ENCODE peak calls at places on chromosomes 6 and 20, in eight cellular contexts. S is iris pigment epithelial cell, M is brain microvascular endothelial cell, I is left ventricle myocardium inferior, Q is T-cell, T is progenitor cell of endocrine pancreas, F is NB4, U is mesenteric fat pad. X is an unnamed sample.

GRCh38 chr6:137286926-137287325 is 67.7 kb upstream of the IFNGR1 start:
- DNase-seq in S (peak), M (no peak), I (no peak), Q (no peak), T (no peak), F (peak), U (no peak), X (no peak)

GRCh38 chr20:50913976-50914375 is 17.3 kb downstream of the ADNP start:
- DNase-seq in S (peak), M (peak), I (no peak), Q (no peak), T (no peak), F (peak), U (no peak), X (no peak)

GRCh38 chr6:21360353-21360752 is 233.2 kb upstream of the SOX4 start:
- DNase-seq in S (no peak), M (peak), I (no peak), Q (no peak), T (no peak), F (peak), U (no peak), X (no peak)

GRCh38 chr6:163290545-163291274 is 123.8 kb upstream of the QKI start:
- DNase-seq in S (no peak), M (no peak), I (no peak), Q (no peak), T (no peak), F (no peak), U (no peak), X (no peak)

GRCh38 chr6:74870403-74870802 is 335.4 kb downstream of the COL12A1 start:
- DNase-seq in S (no peak), M (peak), I (no peak), Q (no peak), T (no peak), F (peak), U (no peak), X (no peak)

GRCh38 chr6:163260911-163261310 is 153.6 kb upstream of the QKI start:
- DNase-seq in S (no peak), M (no peak), I (no peak), Q (no peak), T (no peak), F (no peak), U (no peak), X (no peak)

GRCh38 chr6:127459231-127459641 is at the start of gene KIAA0408:
- DNase-seq in S (peak), M (peak), I (peak), Q (no peak), T (no peak), F (peak), U (no peak), X (peak)

GRCh38 chr20:10239954-10240353 is 21.3 kb downstream of the SNAP25 start:
- DNase-seq in S (peak), M (no peak), I (no peak), Q (no peak), T (no peak), F (no peak), U (no peak), X (no peak)

GRCh38 chr6:70860044-70860443 is 96.8 kb downstream of the B3GAT2 start:
- DNase-seq in S (peak), M (no peak), I (no peak), Q (no peak), T (no peak), F (no peak), U (no peak), X (no peak)

GRCh38 chr6:10759312-10759839 is 11.8 kb downstream of the TMEM14B start:
- DNase-seq in S (peak), M (peak), I (no peak), Q (no peak), T (no peak), F (peak), U (no peak), X (no peak)

GRCh38 chr6:24861934-24862333 is 63.2 kb upstream of the ARMH2 start:
- DNase-seq in S (no peak), M (no peak), I (no peak), Q (no peak), T (no peak), F (peak), U (no peak), X (no peak)

GRCh38 chr6:49499121-49499520 is 602 bp upstream of the GLYATL3 start:
- DNase-seq in S (no peak), M (no peak), I (no peak), Q (no peak), T (no peak), F (peak), U (no peak), X (no peak)

GRCh38 chr20:61185841-61186601 is 66.0 kb upstream of the CDH4 start:
- DNase-seq in S (peak), M (peak), I (no peak), Q (no peak), T (no peak), F (peak), U (no peak), X (no peak)

GRCh38 chr6:16149305-16149704 is 20.4 kb downstream of the MYLIP start:
- DNase-seq in S (no peak), M (no peak), I (no peak), Q (no peak), T (no peak), F (no peak), U (no peak), X (no peak)

GRCh38 chr20:50645253-50646068 is 45.9 kb downstream of the RIPOR3 start:
- DNase-seq in S (peak), M (peak), I (peak), Q (no peak), T (peak), F (peak), U (no peak), X (peak)

GRCh38 chr6:22613695-22614094 is 44.3 kb downstream of the HDGFL1 start:
- DNase-seq in S (peak), M (peak), I (no peak), Q (no peak), T (no peak), F (no peak), U (no peak), X (no peak)

GRCh38 chr6:42316981-42317380 is 99.3 kb upstream of the MRPS10 start:
- DNase-seq in S (no peak), M (no peak), I (no peak), Q (no peak), T (no peak), F (peak), U (no peak), X (no peak)

GRCh38 chr6:19301980-19302379 is 535.2 kb upstream of the ID4 start:
- DNase-seq in S (peak), M (peak), I (no peak), Q (no peak), T (no peak), F (no peak), U (no peak), X (no peak)

GRCh38 chr6:28395918-28396317 is 3.6 kb downstream of the ZSCAN12 start:
- DNase-seq in S (no peak), M (no peak), I (no peak), Q (no peak), T (no peak), F (no peak), U (no peak), X (no peak)

GRCh38 chr20:61328906-61329558 is 77.0 kb downstream of the CDH4 start:
- DNase-seq in S (peak), M (no peak), I (no peak), Q (no peak), T (no peak), F (peak), U (peak), X (peak)

GRCh38 chr20:3106658-3107463 is 22.3 kb upstream of the AVP start:
- DNase-seq in S (no peak), M (no peak), I (no peak), Q (no peak), T (no peak), F (peak), U (no peak), X (no peak)

GRCh38 chr6:36347635-36348034 is 10.9 kb upstream of the BNIP5 start:
- DNase-seq in S (peak), M (peak), I (no peak), Q (no peak), T (no peak), F (no peak), U (no peak), X (no peak)

GRCh38 chr6:40552926-40553325 is 34.2 kb downstream of the LRFN2 start:
- DNase-seq in S (no peak), M (no peak), I (no peak), Q (no peak), T (no peak), F (no peak), U (no peak), X (no peak)

GRCh38 chr20:40506567-40506966 is 182.5 kb downstream of the MAFB start:
- DNase-seq in S (peak), M (peak), I (peak), Q (no peak), T (no peak), F (peak), U (peak), X (peak)

GRCh38 chr20:38130687-38131587 is 34.1 kb downstream of the TGM2 start:
- DNase-seq in S (no peak), M (no peak), I (no peak), Q (no peak), T (no peak), F (no peak), U (peak), X (peak)

GRCh38 chr6:41740366-41741162 is 5.2 kb upstream of the TFEB start:
- DNase-seq in S (no peak), M (no peak), I (no peak), Q (no peak), T (no peak), F (no peak), U (no peak), X (no peak)

GRCh38 chr20:43752561-43753301 is 25.9 kb upstream of the GTSF1L start:
- DNase-seq in S (peak), M (peak), I (no peak), Q (no peak), T (no peak), F (peak), U (no peak), X (no peak)

GRCh38 chr20:46558511-46558959 is 8.1 kb upstream of the OCSTAMP start:
- DNase-seq in S (peak), M (peak), I (no peak), Q (no peak), T (no peak), F (no peak), U (no peak), X (peak)

GRCh38 chr6:72589096-72589495 is 32.8 kb upstream of the KCNQ5 start:
- DNase-seq in S (peak), M (no peak), I (no peak), Q (no peak), T (no peak), F (no peak), U (no peak), X (no peak)

GRCh38 chr6:2714359-2714895 is 36.3 kb downstream of the MYLK4 start:
- DNase-seq in S (peak), M (peak), I (no peak), Q (no peak), T (no peak), F (no peak), U (no peak), X (peak)

GRCh38 chr6:71280701-71281100 is 7.9 kb upstream of the OGFRL1 start:
- DNase-seq in S (no peak), M (no peak), I (no peak), Q (no peak), T (no peak), F (no peak), U (no peak), X (no peak)

GRCh38 chr6:31114970-31115849 is 610 bp downstream of the PSORS1C1 start:
- DNase-seq in S (peak), M (peak), I (no peak), Q (no peak), T (no peak), F (peak), U (no peak), X (no peak)

GRCh38 chr20:15703171-15703911 is 869.9 kb downstream of the KIF16B start:
- DNase-seq in S (peak), M (peak), I (no peak), Q (no peak), T (no peak), F (no peak), U (no peak), X (no peak)

GRCh38 chr6:33728438-33728837 is 16.9 kb upstream of the UQCC2 start:
- DNase-seq in S (no peak), M (no peak), I (peak), Q (no peak), T (no peak), F (no peak), U (no peak), X (peak)